ENCODE peak calls at places on chromosomes 1 and 21, in six cellular contexts. One of them, this sample, is unnamed.
A peak's percentile ranks its signal among the peaks of the same experiment; 100 is the strongest.

GRCh38 chr1:76948846-76949245 is 81.6 kb downstream of the ST6GALNAC5 start:
- DNase-seq in stimulated activated CD4-positive, alpha-beta T cell treated with anti-CD3 and anti-CD28 coated beads, Interleukin-1b, Interleukin-23, amount 100 ng/mL, for 1 hour: no peak
- DNase-seq in cardiac fibroblast: no peak
- DNase-seq in AML-193: no peak
- DNase-seq in NCI-H2107: no peak
- DNase-seq in iPS-NIHi11: no peak
- DNase-seq in this sample: no peak

GRCh38 chr21:27085387-27085786 is 118.5 kb upstream of the ADAMTS5 start:
- DNase-seq in stimulated activated CD4-positive, alpha-beta T cell treated with anti-CD3 and anti-CD28 coated beads, Interleukin-1b, Interleukin-23, amount 100 ng/mL, for 1 hour: no peak
- DNase-seq in cardiac fibroblast: no peak
- DNase-seq in AML-193: no peak
- DNase-seq in NCI-H2107: no peak
- DNase-seq in iPS-NIHi11: no peak
- DNase-seq in this sample: no peak

GRCh38 chr1:109112652-109113285 is 1.1 kb upstream of the ELAPOR1 start:
- DNase-seq in stimulated activated CD4-positive, alpha-beta T cell treated with anti-CD3 and anti-CD28 coated beads, Interleukin-1b, Interleukin-23, amount 100 ng/mL, for 1 hour: peak; percentile 75
- DNase-seq in cardiac fibroblast: peak; percentile 91
- DNase-seq in AML-193: peak; percentile 68
- DNase-seq in NCI-H2107: peak; percentile 95
- DNase-seq in iPS-NIHi11: peak; percentile 91
- DNase-seq in this sample: peak; percentile 62

GRCh38 chr1:244054247-244054923 is 3.3 kb downstream of the ZBTB18 start:
- DNase-seq in stimulated activated CD4-positive, alpha-beta T cell treated with anti-CD3 and anti-CD28 coated beads, Interleukin-1b, Interleukin-23, amount 100 ng/mL, for 1 hour: no peak
- DNase-seq in cardiac fibroblast: no peak
- DNase-seq in AML-193: no peak
- DNase-seq in NCI-H2107: no peak
- DNase-seq in iPS-NIHi11: no peak
- DNase-seq in this sample: no peak

GRCh38 chr1:19066248-19066873 is 109.9 kb upstream of the IFFO2 start:
- DNase-seq in stimulated activated CD4-positive, alpha-beta T cell treated with anti-CD3 and anti-CD28 coated beads, Interleukin-1b, Interleukin-23, amount 100 ng/mL, for 1 hour: no peak
- DNase-seq in cardiac fibroblast: peak; percentile 27
- DNase-seq in AML-193: no peak
- DNase-seq in NCI-H2107: no peak
- DNase-seq in iPS-NIHi11: peak; percentile 48
- DNase-seq in this sample: peak; percentile 22

GRCh38 chr1:230141002-230141648 is 74.1 kb downstream of the GALNT2 start:
- DNase-seq in stimulated activated CD4-positive, alpha-beta T cell treated with anti-CD3 and anti-CD28 coated beads, Interleukin-1b, Interleukin-23, amount 100 ng/mL, for 1 hour: no peak
- DNase-seq in cardiac fibroblast: peak; percentile 88
- DNase-seq in AML-193: no peak
- DNase-seq in NCI-H2107: no peak
- DNase-seq in iPS-NIHi11: no peak
- DNase-seq in this sample: no peak

GRCh38 chr1:41525891-41526587 is 41.6 kb upstream of the EDN2 start:
- DNase-seq in stimulated activated CD4-positive, alpha-beta T cell treated with anti-CD3 and anti-CD28 coated beads, Interleukin-1b, Interleukin-23, amount 100 ng/mL, for 1 hour: no peak
- DNase-seq in cardiac fibroblast: no peak
- DNase-seq in AML-193: no peak
- DNase-seq in NCI-H2107: no peak
- DNase-seq in iPS-NIHi11: no peak
- DNase-seq in this sample: no peak

GRCh38 chr1:9652379-9653194 is 1.1 kb downstream of the PIK3CD start:
- DNase-seq in stimulated activated CD4-positive, alpha-beta T cell treated with anti-CD3 and anti-CD28 coated beads, Interleukin-1b, Interleukin-23, amount 100 ng/mL, for 1 hour: peak; percentile 23
- DNase-seq in cardiac fibroblast: peak; percentile 18
- DNase-seq in AML-193: peak; percentile 60
- DNase-seq in NCI-H2107: no peak
- DNase-seq in iPS-NIHi11: peak; percentile 63
- DNase-seq in this sample: no peak

GRCh38 chr1:151436985-151437384 is 22.3 kb downstream of the POGZ start:
- DNase-seq in stimulated activated CD4-positive, alpha-beta T cell treated with anti-CD3 and anti-CD28 coated beads, Interleukin-1b, Interleukin-23, amount 100 ng/mL, for 1 hour: no peak
- DNase-seq in cardiac fibroblast: no peak
- DNase-seq in AML-193: no peak
- DNase-seq in NCI-H2107: no peak
- DNase-seq in iPS-NIHi11: no peak
- DNase-seq in this sample: no peak

GRCh38 chr1:102186541-102186940 is 189.8 kb upstream of the OLFM3 start:
- DNase-seq in stimulated activated CD4-positive, alpha-beta T cell treated with anti-CD3 and anti-CD28 coated beads, Interleukin-1b, Interleukin-23, amount 100 ng/mL, for 1 hour: no peak
- DNase-seq in cardiac fibroblast: no peak
- DNase-seq in AML-193: no peak
- DNase-seq in NCI-H2107: no peak
- DNase-seq in iPS-NIHi11: no peak
- DNase-seq in this sample: no peak

GRCh38 chr1:74674278-74675048 is 871 bp upstream of the ERICH3 start:
- DNase-seq in stimulated activated CD4-positive, alpha-beta T cell treated with anti-CD3 and anti-CD28 coated beads, Interleukin-1b, Interleukin-23, amount 100 ng/mL, for 1 hour: no peak
- DNase-seq in cardiac fibroblast: no peak
- DNase-seq in AML-193: no peak
- DNase-seq in NCI-H2107: no peak
- DNase-seq in iPS-NIHi11: peak; percentile 49
- DNase-seq in this sample: no peak

GRCh38 chr1:78533536-78533935 is 42.8 kb downstream of the PTGFR start:
- DNase-seq in stimulated activated CD4-positive, alpha-beta T cell treated with anti-CD3 and anti-CD28 coated beads, Interleukin-1b, Interleukin-23, amount 100 ng/mL, for 1 hour: no peak
- DNase-seq in cardiac fibroblast: no peak
- DNase-seq in AML-193: no peak
- DNase-seq in NCI-H2107: no peak
- DNase-seq in iPS-NIHi11: no peak
- DNase-seq in this sample: no peak

GRCh38 chr1:88061106-88061829 is 622.8 kb upstream of the PKN2 start:
- DNase-seq in stimulated activated CD4-positive, alpha-beta T cell treated with anti-CD3 and anti-CD28 coated beads, Interleukin-1b, Interleukin-23, amount 100 ng/mL, for 1 hour: no peak
- DNase-seq in cardiac fibroblast: peak; percentile 80
- DNase-seq in AML-193: peak; percentile 3
- DNase-seq in NCI-H2107: no peak
- DNase-seq in iPS-NIHi11: peak; percentile 65
- DNase-seq in this sample: peak; percentile 54

GRCh38 chr1:103190746-103191145 is 82.4 kb upstream of the COL11A1 start:
- DNase-seq in stimulated activated CD4-positive, alpha-beta T cell treated with anti-CD3 and anti-CD28 coated beads, Interleukin-1b, Interleukin-23, amount 100 ng/mL, for 1 hour: no peak
- DNase-seq in cardiac fibroblast: no peak
- DNase-seq in AML-193: no peak
- DNase-seq in NCI-H2107: no peak
- DNase-seq in iPS-NIHi11: no peak
- DNase-seq in this sample: no peak

GRCh38 chr21:26506951-26507350 is 66.1 kb downstream of the CYYR1 start:
- DNase-seq in stimulated activated CD4-positive, alpha-beta T cell treated with anti-CD3 and anti-CD28 coated beads, Interleukin-1b, Interleukin-23, amount 100 ng/mL, for 1 hour: no peak
- DNase-seq in cardiac fibroblast: peak; percentile 68
- DNase-seq in AML-193: no peak
- DNase-seq in NCI-H2107: no peak
- DNase-seq in iPS-NIHi11: no peak
- DNase-seq in this sample: no peak

GRCh38 chr1:116288201-116288598 is 84.8 kb upstream of the ATP1A1 start:
- DNase-seq in stimulated activated CD4-positive, alpha-beta T cell treated with anti-CD3 and anti-CD28 coated beads, Interleukin-1b, Interleukin-23, amount 100 ng/mL, for 1 hour: no peak
- DNase-seq in cardiac fibroblast: no peak
- DNase-seq in AML-193: no peak
- DNase-seq in NCI-H2107: no peak
- DNase-seq in iPS-NIHi11: no peak
- DNase-seq in this sample: no peak

GRCh38 chr1:201582261-201582951 is 43.5 kb downstream of the NAV1 start:
- DNase-seq in stimulated activated CD4-positive, alpha-beta T cell treated with anti-CD3 and anti-CD28 coated beads, Interleukin-1b, Interleukin-23, amount 100 ng/mL, for 1 hour: no peak
- DNase-seq in cardiac fibroblast: peak; percentile 75
- DNase-seq in AML-193: no peak
- DNase-seq in NCI-H2107: no peak
- DNase-seq in iPS-NIHi11: no peak
- DNase-seq in this sample: no peak

GRCh38 chr1:208445710-208446702 is 201.8 kb upstream of the PLXNA2 start:
- DNase-seq in stimulated activated CD4-positive, alpha-beta T cell treated with anti-CD3 and anti-CD28 coated beads, Interleukin-1b, Interleukin-23, amount 100 ng/mL, for 1 hour: no peak
- DNase-seq in cardiac fibroblast: no peak
- DNase-seq in AML-193: no peak
- DNase-seq in NCI-H2107: no peak
- DNase-seq in iPS-NIHi11: no peak
- DNase-seq in this sample: peak; percentile 14

GRCh38 chr1:193799948-193800690 is 613.7 kb upstream of the B3GALT2 start:
- DNase-seq in stimulated activated CD4-positive, alpha-beta T cell treated with anti-CD3 and anti-CD28 coated beads, Interleukin-1b, Interleukin-23, amount 100 ng/mL, for 1 hour: no peak
- DNase-seq in cardiac fibroblast: no peak
- DNase-seq in AML-193: no peak
- DNase-seq in NCI-H2107: no peak
- DNase-seq in iPS-NIHi11: no peak
- DNase-seq in this sample: peak; percentile 25

GRCh38 chr1:151584278-151584677 is 27.6 kb upstream of the SNX27 start:
- DNase-seq in stimulated activated CD4-positive, alpha-beta T cell treated with anti-CD3 and anti-CD28 coated beads, Interleukin-1b, Interleukin-23, amount 100 ng/mL, for 1 hour: no peak
- DNase-seq in cardiac fibroblast: no peak
- DNase-seq in AML-193: no peak
- DNase-seq in NCI-H2107: no peak
- DNase-seq in iPS-NIHi11: no peak
- DNase-seq in this sample: no peak

GRCh38 chr1:38608202-38608864 is 251.2 kb downstream of the RRAGC start:
- DNase-seq in stimulated activated CD4-positive, alpha-beta T cell treated with anti-CD3 and anti-CD28 coated beads, Interleukin-1b, Interleukin-23, amount 100 ng/mL, for 1 hour: no peak
- DNase-seq in cardiac fibroblast: no peak
- DNase-seq in AML-193: no peak
- DNase-seq in NCI-H2107: no peak
- DNase-seq in iPS-NIHi11: peak; percentile 83
- DNase-seq in this sample: peak; percentile 24

GRCh38 chr1:169106921-169107672 is 607 bp downstream of the ATP1B1 start:
- DNase-seq in stimulated activated CD4-positive, alpha-beta T cell treated with anti-CD3 and anti-CD28 coated beads, Interleukin-1b, Interleukin-23, amount 100 ng/mL, for 1 hour: no peak
- DNase-seq in cardiac fibroblast: peak; percentile 59
- DNase-seq in AML-193: no peak
- DNase-seq in NCI-H2107: no peak
- DNase-seq in iPS-NIHi11: peak; percentile 22
- DNase-seq in this sample: no peak

GRCh38 chr1:212030936-212031528 is 4.3 kb downstream of the INTS7 start:
- DNase-seq in stimulated activated CD4-positive, alpha-beta T cell treated with anti-CD3 and anti-CD28 coated beads, Interleukin-1b, Interleukin-23, amount 100 ng/mL, for 1 hour: no peak
- DNase-seq in cardiac fibroblast: peak; percentile 93
- DNase-seq in AML-193: peak; percentile 45
- DNase-seq in NCI-H2107: no peak
- DNase-seq in iPS-NIHi11: no peak
- DNase-seq in this sample: peak; percentile 36

GRCh38 chr1:32915766-32916455 is 14.7 kb upstream of the TMEM54 start:
- DNase-seq in stimulated activated CD4-positive, alpha-beta T cell treated with anti-CD3 and anti-CD28 coated beads, Interleukin-1b, Interleukin-23, amount 100 ng/mL, for 1 hour: no peak
- DNase-seq in cardiac fibroblast: peak; percentile 44
- DNase-seq in AML-193: no peak
- DNase-seq in NCI-H2107: no peak
- DNase-seq in iPS-NIHi11: no peak
- DNase-seq in this sample: no peak

GRCh38 chr1:1407957-1408318 is 845 bp upstream of the MRPL20 start:
- DNase-seq in stimulated activated CD4-positive, alpha-beta T cell treated with anti-CD3 and anti-CD28 coated beads, Interleukin-1b, Interleukin-23, amount 100 ng/mL, for 1 hour: no peak
- DNase-seq in cardiac fibroblast: no peak
- DNase-seq in AML-193: no peak
- DNase-seq in NCI-H2107: no peak
- DNase-seq in iPS-NIHi11: no peak
- DNase-seq in this sample: no peak

GRCh38 chr1:228178737-228179720 is 13.4 kb downstream of the IBA57 start:
- DNase-seq in stimulated activated CD4-positive, alpha-beta T cell treated with anti-CD3 and anti-CD28 coated beads, Interleukin-1b, Interleukin-23, amount 100 ng/mL, for 1 hour: no peak
- DNase-seq in cardiac fibroblast: no peak
- DNase-seq in AML-193: no peak
- DNase-seq in NCI-H2107: no peak
- DNase-seq in iPS-NIHi11: no peak
- DNase-seq in this sample: no peak

GRCh38 chr1:102879439-102879993 is 228.8 kb downstream of the COL11A1 start:
- DNase-seq in stimulated activated CD4-positive, alpha-beta T cell treated with anti-CD3 and anti-CD28 coated beads, Interleukin-1b, Interleukin-23, amount 100 ng/mL, for 1 hour: no peak
- DNase-seq in cardiac fibroblast: peak; percentile 94
- DNase-seq in AML-193: no peak
- DNase-seq in NCI-H2107: no peak
- DNase-seq in iPS-NIHi11: no peak
- DNase-seq in this sample: peak; percentile 37

GRCh38 chr1:24828887-24829192 is 83.6 kb downstream of the CLIC4 start:
- DNase-seq in stimulated activated CD4-positive, alpha-beta T cell treated with anti-CD3 and anti-CD28 coated beads, Interleukin-1b, Interleukin-23, amount 100 ng/mL, for 1 hour: no peak
- DNase-seq in cardiac fibroblast: no peak
- DNase-seq in AML-193: no peak
- DNase-seq in NCI-H2107: peak; percentile 87
- DNase-seq in iPS-NIHi11: no peak
- DNase-seq in this sample: no peak

GRCh38 chr21:16532841-16533240 is 803.1 kb downstream of the USP25 start:
- DNase-seq in stimulated activated CD4-positive, alpha-beta T cell treated with anti-CD3 and anti-CD28 coated beads, Interleukin-1b, Interleukin-23, amount 100 ng/mL, for 1 hour: no peak
- DNase-seq in cardiac fibroblast: peak; percentile 71
- DNase-seq in AML-193: no peak
- DNase-seq in NCI-H2107: no peak
- DNase-seq in iPS-NIHi11: no peak
- DNase-seq in this sample: no peak

GRCh38 chr1:154453155-154453554 is 48.0 kb downstream of the IL6R start:
- DNase-seq in stimulated activated CD4-positive, alpha-beta T cell treated with anti-CD3 and anti-CD28 coated beads, Interleukin-1b, Interleukin-23, amount 100 ng/mL, for 1 hour: no peak
- DNase-seq in cardiac fibroblast: peak; percentile 25
- DNase-seq in AML-193: no peak
- DNase-seq in NCI-H2107: no peak
- DNase-seq in iPS-NIHi11: no peak
- DNase-seq in this sample: no peak

GRCh38 chr1:236471096-236471495 is 52.7 kb upstream of the LGALS8 start:
- DNase-seq in stimulated activated CD4-positive, alpha-beta T cell treated with anti-CD3 and anti-CD28 coated beads, Interleukin-1b, Interleukin-23, amount 100 ng/mL, for 1 hour: no peak
- DNase-seq in cardiac fibroblast: no peak
- DNase-seq in AML-193: no peak
- DNase-seq in NCI-H2107: no peak
- DNase-seq in iPS-NIHi11: no peak
- DNase-seq in this sample: no peak

GRCh38 chr21:16865612-16866011 is 647.2 kb upstream of the CXADR start:
- DNase-seq in stimulated activated CD4-positive, alpha-beta T cell treated with anti-CD3 and anti-CD28 coated beads, Interleukin-1b, Interleukin-23, amount 100 ng/mL, for 1 hour: no peak
- DNase-seq in cardiac fibroblast: no peak
- DNase-seq in AML-193: no peak
- DNase-seq in NCI-H2107: no peak
- DNase-seq in iPS-NIHi11: no peak
- DNase-seq in this sample: no peak

GRCh38 chr1:201648066-201648910 is 109.4 kb downstream of the NAV1 start:
- DNase-seq in stimulated activated CD4-positive, alpha-beta T cell treated with anti-CD3 and anti-CD28 coated beads, Interleukin-1b, Interleukin-23, amount 100 ng/mL, for 1 hour: no peak
- DNase-seq in cardiac fibroblast: peak; percentile 59
- DNase-seq in AML-193: no peak
- DNase-seq in NCI-H2107: peak; percentile 44
- DNase-seq in iPS-NIHi11: peak; percentile 76
- DNase-seq in this sample: peak; percentile 46

GRCh38 chr1:5890346-5891106 is 101.7 kb downstream of the NPHP4 start:
- DNase-seq in stimulated activated CD4-positive, alpha-beta T cell treated with anti-CD3 and anti-CD28 coated beads, Interleukin-1b, Interleukin-23, amount 100 ng/mL, for 1 hour: no peak
- DNase-seq in cardiac fibroblast: no peak
- DNase-seq in AML-193: no peak
- DNase-seq in NCI-H2107: no peak
- DNase-seq in iPS-NIHi11: no peak
- DNase-seq in this sample: no peak

GRCh38 chr1:84941843-84942242 is 48.8 kb upstream of the LPAR3 start:
- DNase-seq in stimulated activated CD4-positive, alpha-beta T cell treated with anti-CD3 and anti-CD28 coated beads, Interleukin-1b, Interleukin-23, amount 100 ng/mL, for 1 hour: no peak
- DNase-seq in cardiac fibroblast: no peak
- DNase-seq in AML-193: no peak
- DNase-seq in NCI-H2107: no peak
- DNase-seq in iPS-NIHi11: no peak
- DNase-seq in this sample: no peak

GRCh38 chr1:223711173-223711572 is 1.2 kb upstream of the CAPN2 start:
- DNase-seq in stimulated activated CD4-positive, alpha-beta T cell treated with anti-CD3 and anti-CD28 coated beads, Interleukin-1b, Interleukin-23, amount 100 ng/mL, for 1 hour: no peak
- DNase-seq in cardiac fibroblast: peak; percentile 63
- DNase-seq in AML-193: no peak
- DNase-seq in NCI-H2107: no peak
- DNase-seq in iPS-NIHi11: no peak
- DNase-seq in this sample: no peak

GRCh38 chr1:174744886-174745285 is 254.9 kb upstream of the CACYBP start:
- DNase-seq in stimulated activated CD4-positive, alpha-beta T cell treated with anti-CD3 and anti-CD28 coated beads, Interleukin-1b, Interleukin-23, amount 100 ng/mL, for 1 hour: no peak
- DNase-seq in cardiac fibroblast: no peak
- DNase-seq in AML-193: no peak
- DNase-seq in NCI-H2107: no peak
- DNase-seq in iPS-NIHi11: no peak
- DNase-seq in this sample: no peak

GRCh38 chr1:82392513-82392912 is 591.8 kb downstream of the ADGRL2 start:
- DNase-seq in stimulated activated CD4-positive, alpha-beta T cell treated with anti-CD3 and anti-CD28 coated beads, Interleukin-1b, Interleukin-23, amount 100 ng/mL, for 1 hour: no peak
- DNase-seq in cardiac fibroblast: peak; percentile 87
- DNase-seq in AML-193: no peak
- DNase-seq in NCI-H2107: no peak
- DNase-seq in iPS-NIHi11: no peak
- DNase-seq in this sample: no peak

This sample was measured in H4.